ENCODE peak calls at places on chromosome 4, in ten cellular contexts. Q, B, E, P, O, C, T, J, H and G are unnamed samples. For H3K27me3, the result is how much of the 10 kb centered on the place peaks cover.

GRCh38 chr4:17232575-17233253 is 279.2 kb downstream of the QDPR start:
- DNase-seq in P (no peak), C (no peak), J (no peak), B (peak), H (no peak), E (no peak), T (no peak), O (peak), Q (no peak), G (no peak)

GRCh38 chr4:25792200-25792791 is 70.5 kb downstream of the SEL1L3 start:
- DNase-seq in Q (peak), T (no peak), J (no peak), B (no peak), O (peak), H (peak), C (peak), P (no peak), E (no peak), G (no peak)

GRCh38 chr4:77184961-77185360 is 28.0 kb downstream of the CCNG2 start:
- DNase-seq in E (no peak), T (no peak), J (no peak), C (no peak), P (no peak), Q (no peak), H (no peak), O (no peak), B (no peak), G (no peak)

GRCh38 chr4:53012738-53013137 is 150.6 kb downstream of the RASL11B start:
- DNase-seq in P (no peak), B (no peak), T (no peak), C (no peak), J (no peak), O (peak), Q (no peak), H (no peak), E (no peak), G (no peak)

GRCh38 chr4:175309041-175309440 is 390.9 kb downstream of the ADAM29 start:
- DNase-seq in H (no peak), Q (no peak), P (no peak), T (no peak), E (no peak), J (no peak), O (no peak), C (no peak), B (no peak), G (no peak)

GRCh38 chr4:128470492-128471053 is 183.0 kb upstream of the PGRMC2 start:
- DNase-seq in O (no peak), E (no peak), C (no peak), T (no peak), J (no peak), Q (no peak), H (no peak), B (no peak), P (no peak), G (no peak)

GRCh38 chr4:153579872-153580271 is 104.2 kb upstream of the TLR2 start:
- DNase-seq in O (no peak), T (no peak), P (no peak), C (no peak), Q (no peak), J (no peak), E (no peak), H (no peak), B (no peak), G (no peak)

GRCh38 chr4:42673084-42673429 is 16.2 kb upstream of the ATP8A1 start:
- DNase-seq in B (peak), T (peak), C (no peak), H (no peak), E (no peak), O (peak), Q (no peak), P (no peak), J (peak), G (no peak)

GRCh38 chr4:78020677-78021076 is 36.4 kb upstream of the FRAS1 start:
- DNase-seq in T (no peak), E (no peak), P (no peak), H (no peak), Q (no peak), B (no peak), J (no peak), C (no peak), O (no peak), G (no peak)

GRCh38 chr4:107894138-107894603 is 37.2 kb upstream of the CYP2U1 start:
- DNase-seq in O (no peak), C (no peak), E (no peak), T (no peak), B (no peak), J (no peak), Q (no peak), H (peak), P (no peak), G (no peak)

GRCh38 chr4:27198246-27198645 is 337.6 kb downstream of the STIM2 start:
- DNase-seq in O (no peak), P (no peak), B (no peak), Q (no peak), T (no peak), J (no peak), E (no peak), H (no peak), C (no peak), G (no peak)

GRCh38 chr4:174451897-174452296 is 70.4 kb downstream of the HPGD start:
- DNase-seq in H (no peak), Q (no peak), J (no peak), P (no peak), B (no peak), C (no peak), T (no peak), O (no peak), E (no peak), G (no peak)

GRCh38 chr4:88040707-88041106 is 33.3 kb downstream of the PKD2 start:
- DNase-seq in P (no peak), Q (no peak), C (no peak), B (no peak), J (no peak), T (no peak), H (no peak), E (no peak), O (no peak), G (no peak)

GRCh38 chr4:183628189-183628588 is 30.8 kb downstream of the RWDD4 start:
- DNase-seq in J (no peak), T (no peak), Q (no peak), B (no peak), E (no peak), C (no peak), O (no peak), H (no peak), P (no peak), G (no peak)

GRCh38 chr4:38449506-38450174 is 214.4 kb upstream of the KLF3 start:
- DNase-seq in H (no peak), J (no peak), B (no peak), T (no peak), E (no peak), Q (no peak), O (peak), C (peak), P (no peak), G (no peak)

GRCh38 chr4:181509073-181509472 is 734.1 kb upstream of the TENM3 start:
- DNase-seq in Q (no peak), C (no peak), O (no peak), P (no peak), J (no peak), T (no peak), H (no peak), B (no peak), E (no peak), G (no peak)

GRCh38 chr4:120842046-120842445 is 80.5 kb downstream of the PRDM5 start:
- DNase-seq in J (no peak), E (no peak), O (peak), C (no peak), B (no peak), P (no peak), Q (no peak), T (no peak), H (no peak), G (no peak)

GRCh38 chr4:148901075-148901705 is 459.0 kb upstream of the NR3C2 start:
- DNase-seq in B (no peak), H (no peak), J (no peak), Q (no peak), O (no peak), T (no peak), E (no peak), C (no peak), P (no peak), G (no peak)

GRCh38 chr4:117823388-117823787 is 210.9 kb upstream of the NDST3 start:
- DNase-seq in P (no peak), C (no peak), T (no peak), E (no peak), O (no peak), H (no peak), B (no peak), J (no peak), Q (no peak), G (no peak)

GRCh38 chr4:30792616-30793015 is 72.4 kb downstream of the PCDH7 start:
- DNase-seq in H (peak), Q (no peak), C (no peak), P (no peak), J (no peak), O (no peak), E (no peak), B (no peak), T (no peak), G (no peak)

GRCh38 chr4:87080462-87080861 is 140.0 kb downstream of the KLHL8 start:
- DNase-seq in T (no peak), H (no peak), O (no peak), E (no peak), Q (no peak), B (no peak), C (no peak), J (no peak), P (no peak), G (no peak)

GRCh38 chr4:83267835-83268475 is 16.6 kb downstream of the COQ2 start:
- DNase-seq in B (no peak), E (no peak), J (no peak), T (no peak), H (no peak), Q (no peak), C (no peak), O (no peak), P (no peak), G (no peak)

GRCh38 chr4:99586322-99586721 is 11.7 kb downstream of the MTTP start:
- DNase-seq in O (no peak), P (no peak), E (no peak), B (no peak), T (no peak), J (no peak), Q (no peak), H (no peak), C (no peak), G (no peak)

GRCh38 chr4:32268949-32269348 is 1548.8 kb downstream of the PCDH7 start:
- DNase-seq in H (no peak), T (no peak), P (no peak), J (no peak), Q (no peak), E (no peak), C (no peak), B (no peak), O (peak), G (no peak)

GRCh38 chr4:20126906-20127305 is 124.8 kb upstream of the SLIT2 start:
- DNase-seq in J (no peak), Q (no peak), C (no peak), B (no peak), P (no peak), T (no peak), E (peak), H (no peak), O (no peak), G (no peak)

GRCh38 chr4:11505225-11505971 is 76.7 kb upstream of the HS3ST1 start:
- DNase-seq in J (no peak), C (peak), O (peak), T (no peak), H (no peak), E (peak), P (no peak), Q (peak), B (no peak), G (no peak)

GRCh38 chr4:59553063-59553738 is 1646.9 kb upstream of the ADGRL3 start:
- DNase-seq in C (no peak), J (no peak), T (no peak), B (no peak), O (peak), P (no peak), Q (no peak), E (no peak), H (no peak), G (no peak)

GRCh38 chr4:3724319-3725231 is 41.6 kb upstream of the ADRA2C start:
- DNase-seq in H (peak), C (no peak), E (no peak), Q (no peak), B (no peak), P (no peak), O (no peak), T (no peak), J (no peak), G (no peak)

GRCh38 chr4:152735302-152735917 is 44.1 kb downstream of the TIGD4 start:
- DNase-seq in E (no peak), C (no peak), O (peak), B (no peak), T (no peak), J (no peak), Q (no peak), H (peak), P (no peak), G (peak)

GRCh38 chr4:110184124-110184790 is 14.2 kb downstream of the ELOVL6 start:
- DNase-seq in H (peak), P (no peak), O (peak), T (no peak), Q (no peak), B (no peak), E (no peak), C (no peak), J (no peak), G (no peak)

GRCh38 chr4:42671431-42672194 is 14.7 kb upstream of the ATP8A1 start:
- DNase-seq in E (no peak), O (no peak), J (no peak), P (no peak), B (no peak), Q (peak), T (no peak), H (no peak), C (no peak), G (no peak)

GRCh38 chr4:139658185-139658584 is 7.4 kb upstream of the MGST2 start:
- DNase-seq in Q (no peak), P (no peak), O (no peak), T (no peak), J (no peak), C (no peak), H (peak), E (no peak), B (no peak), G (no peak)

GRCh38 chr4:30821891-30822612 is 101.9 kb downstream of the PCDH7 start:
- DNase-seq in H (no peak), E (no peak), J (no peak), P (no peak), Q (no peak), B (no peak), C (no peak), O (no peak), T (no peak), G (no peak)

GRCh38 chr4:52861879-52862604 is at the start of gene RASL11B:
- DNase-seq in J (peak), O (peak), E (no peak), Q (peak), T (peak), B (peak), C (peak), P (peak), H (peak), G (peak)

GRCh38 chr4:106114284-106114683 is 201.7 kb downstream of the TBCK start:
- DNase-seq in T (no peak), O (no peak), C (no peak), B (no peak), Q (no peak), J (no peak), P (no peak), H (no peak), E (no peak), G (no peak)

GRCh38 chr4:184273166-184274147 is 55.8 kb upstream of the ENPP6 start:
- DNase-seq in O (no peak), J (no peak), E (no peak), B (peak), H (no peak), T (no peak), C (no peak), P (no peak), Q (no peak), G (peak)

GRCh38 chr4:48038666-48039065 is 22.1 kb downstream of the NIPAL1 start:
- DNase-seq in P (no peak), J (no peak), B (no peak), E (no peak), Q (no peak), C (no peak), H (no peak), T (no peak), O (no peak), G (no peak)

GRCh38 chr4:1736820-1737219 is 15.5 kb downstream of the TACC3 start:
- DNase-seq in C (no peak), P (peak), E (no peak), H (no peak), Q (no peak), J (no peak), T (no peak), B (no peak), O (no peak), G (no peak)

GRCh38 chr4:1739358-1739757 is 18.0 kb downstream of the TACC3 start:
- DNase-seq in O (no peak), B (no peak), E (no peak), C (no peak), T (no peak), Q (no peak), H (no peak), P (peak), J (no peak), G (no peak)

GRCh38 chr4:1740021-1740545 is 18.8 kb downstream of the TACC3 start:
- DNase-seq in O (no peak), P (peak), C (no peak), J (no peak), H (no peak), E (no peak), T (no peak), Q (no peak), B (no peak), G (no peak)

GRCh38 chr4:1738410-1738809 is 17.1 kb downstream of the TACC3 start:
- DNase-seq in J (no peak), E (no peak), Q (no peak), H (no peak), B (no peak), O (no peak), T (no peak), P (no peak), C (no peak), G (no peak)

DNA sequence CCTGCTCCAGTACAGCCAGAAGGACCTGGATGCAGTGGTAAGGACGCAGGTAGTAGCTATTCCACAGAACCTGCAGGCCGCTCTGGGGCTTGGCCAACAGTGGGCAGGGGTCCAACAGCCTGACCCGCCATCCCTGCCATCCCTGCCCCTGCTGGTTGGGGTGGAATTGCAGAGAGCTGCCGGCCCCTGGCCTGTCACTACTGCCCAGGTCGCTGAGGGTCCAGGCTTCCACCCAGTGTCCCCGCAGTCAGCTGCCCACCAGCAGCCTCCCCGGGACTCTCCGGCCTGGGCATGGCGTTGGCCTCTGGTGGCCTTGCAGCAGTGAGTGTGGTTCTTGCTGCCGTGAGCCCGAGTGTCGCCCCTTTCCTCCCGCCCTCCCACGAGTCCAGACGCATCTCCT is 16.3 kb downstream of the TACC3 start:
- DNase-seq in C (no peak), E (no peak), O (no peak), H (no peak), J (no peak), T (no peak), Q (no peak), B (no peak), P (peak), G (no peak)
- TF ChIP-seq CTCF in C (no peak), E (no peak), O (no peak), H (no peak), J (no peak), T (no peak), Q (no peak), B (no peak), P (no peak), G (no peak)

GRCh38 chr4:54092405-54092759 is 7.6 kb upstream of the GSX2 start:
- DNase-seq in Q (no peak), T (no peak), O (no peak), H (no peak), J (no peak), B (no peak), C (no peak), P (no peak), E (no peak), G (no peak)
- H3K4me3 ChIP-seq in Q (peak), T (peak), O (peak), H (peak), J (peak), B (peak), C (peak), P (no peak), E (peak), G (peak)

GRCh38 chr4:8912089-8912455 is 40.4 kb upstream of the HMX1 start:
- DNase-seq in T (peak), B (no peak), J (no peak), O (no peak), P (no peak), Q (no peak), C (peak), H (no peak), E (no peak), G (no peak)

GRCh38 chr4:8911311-8912088 is 39.9 kb upstream of the HMX1 start:
- DNase-seq in Q (peak), B (peak), H (no peak), E (no peak), J (peak), O (no peak), T (peak), C (peak), P (peak), G (no peak)

GRCh38 chr4:8909548-8909947 is 37.9 kb upstream of the HMX1 start:
- DNase-seq in E (no peak), J (no peak), C (no peak), P (no peak), Q (no peak), B (no peak), H (no peak), O (no peak), T (no peak), G (no peak)

GRCh38 chr4:8910100-8910821 is 38.6 kb upstream of the HMX1 start:
- DNase-seq in P (peak), B (peak), C (peak), E (no peak), T (peak), O (no peak), Q (peak), J (peak), H (no peak), G (no peak)

DNA sequence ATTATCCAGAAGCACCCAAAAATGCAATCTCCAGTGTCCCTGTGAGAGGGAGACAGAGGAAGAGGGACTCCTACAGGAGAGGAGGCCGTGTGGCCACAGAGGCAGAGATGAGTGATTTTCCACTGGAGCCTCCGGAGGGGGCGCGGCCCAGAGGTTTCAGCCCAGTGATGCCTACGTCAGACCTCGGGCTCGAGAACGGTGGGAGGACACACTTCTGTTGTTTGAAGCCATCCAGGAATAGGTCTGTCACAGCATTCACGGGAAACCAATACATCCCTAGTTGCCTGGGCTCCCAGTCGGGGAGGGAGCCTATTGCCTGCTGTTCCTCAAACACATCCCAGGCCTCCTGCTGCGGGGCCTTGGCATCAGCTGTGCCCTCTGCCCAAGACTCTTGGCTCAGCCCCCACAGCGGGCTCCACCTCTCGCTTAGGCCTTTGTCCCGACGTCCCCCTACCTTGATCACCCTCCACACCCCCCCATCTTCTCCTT is 39.2 kb upstream of the HMX1 start:
- DNase-seq in H (no peak), C (peak), P (no peak), E (no peak), T (peak), B (peak), O (no peak), J (no peak), Q (no peak), G (no peak)
- H3K27me3 ChIP-seq in H (half or more), C (under half), P (under half), E (under half), T (under half), B (under half), O (half or more), J (under half), Q (under half), G (under half)

GRCh38 chr4:70759627-70760026 is 37.9 kb downstream of the RUFY3 start:
- DNase-seq in B (no peak), P (no peak), Q (no peak), J (no peak), T (no peak), E (no peak), C (no peak), H (no peak), O (no peak), G (no peak)
- TF ChIP-seq CTCF in B (no peak), P (no peak), Q (no peak), J (no peak), T (no peak), E (no peak), C (no peak), H (no peak), O (no peak), G (no peak)